ENCODE peak calls at places on chromosome 5, in four cellular contexts. W is ELR, D is DMS153, N is brain microvascular endothelial cell. L is an unnamed sample.

GRCh38 chr5:125274938-125275759 is 528.7 kb upstream of the ZNF608 start:
- DNase-seq in W (no peak), D (no peak), N (peak), L (no peak)

GRCh38 chr5:73902327-73903051 is 276.5 kb downstream of the ARHGEF28 start:
- DNase-seq in W (peak), D (peak), N (peak), L (peak)

GRCh38 chr5:137252513-137252912 is 246.6 kb downstream of the SPOCK1 start:
- DNase-seq in W (peak), D (no peak), N (no peak), L (no peak)

GRCh38 chr5:145341842-145342241 is 493.3 kb downstream of the PRELID2 start:
- DNase-seq in W (peak), D (no peak), N (peak), L (no peak)

GRCh38 chr5:139797856-139798510 is 2.4 kb downstream of the PSD2 start:
- DNase-seq in W (no peak), D (no peak), N (no peak), L (no peak)

GRCh38 chr5:65142511-65143011 is 339.2 kb downstream of the ADAMTS6 start:
- DNase-seq in W (peak), D (no peak), N (peak), L (no peak)

GRCh38 chr5:119009131-119009530 is 20.8 kb upstream of the DTWD2 start:
- DNase-seq in W (no peak), D (no peak), N (no peak), L (no peak)

GRCh38 chr5:172558076-172558990 is 82.7 kb upstream of the NEURL1B start:
- DNase-seq in W (no peak), D (no peak), N (no peak), L (no peak)

GRCh38 chr5:67770431-67771025 is 445.0 kb upstream of the PIK3R1 start:
- DNase-seq in W (no peak), D (no peak), N (no peak), L (no peak)

GRCh38 chr5:172008689-172009141 is 2.3 kb upstream of the FBXW11 start:
- DNase-seq in W (no peak), D (no peak), N (peak), L (no peak)

GRCh38 chr5:55344392-55344992 is 36.7 kb downstream of the MTREX start:
- DNase-seq in W (peak), D (no peak), N (peak), L (no peak)

GRCh38 chr5:172718527-172719114 is 52.4 kb downstream of the DUSP1 start:
- DNase-seq in W (no peak), D (no peak), N (no peak), L (no peak)

GRCh38 chr5:160089549-160089948 is 29.7 kb downstream of the PWWP2A start:
- DNase-seq in W (peak), D (no peak), N (no peak), L (no peak)

GRCh38 chr5:135013947-135014570 is 20.0 kb downstream of the PITX1 start:
- DNase-seq in W (no peak), D (no peak), N (no peak), L (no peak)

GRCh38 chr5:4413996-4414395 is 726.1 kb upstream of the ADAMTS16 start:
- DNase-seq in W (no peak), D (no peak), N (no peak), L (no peak)

GRCh38 chr5:81354093-81354492 is 39.8 kb downstream of the ACOT12 start:
- DNase-seq in W (no peak), D (no peak), N (no peak), L (no peak)

GRCh38 chr5:83025690-83026472 is 51.3 kb downstream of the TMEM167A start:
- DNase-seq in W (no peak), D (no peak), N (no peak), L (no peak)

GRCh38 chr5:1815071-1815786 is 14.0 kb downstream of the NDUFS6 start:
- DNase-seq in W (no peak), D (no peak), N (no peak), L (no peak)

GRCh38 chr5:126454081-126454480 is 30.9 kb downstream of the GRAMD2B start:
- DNase-seq in W (no peak), D (no peak), N (no peak), L (no peak)

GRCh38 chr5:144017119-144017518 is 153.3 kb downstream of the YIPF5 start:
- DNase-seq in W (no peak), D (no peak), N (no peak), L (peak)

GRCh38 chr5:142491260-142491659 is 166.4 kb upstream of the SPRY4 start:
- DNase-seq in W (no peak), D (no peak), N (no peak), L (no peak)

GRCh38 chr5:135705941-135706340 is 127.2 kb upstream of the CXCL14 start:
- DNase-seq in W (no peak), D (no peak), N (no peak), L (no peak)